ENCODE peak calls at places on chromosomes 4 and X, in eight cellular contexts. M is suprapubic skin, T is A673, E is AG04450, B is body of pancreas, S is fibroblast of villous mesenchyme, U is lower lobe of right lung, F is adipocyte. Y is an unnamed sample.

GRCh38 chrX:115452256-115452655 is 108.7 kb upstream of the PLS3 start:
- DNase-seq in B (no peak), F (peak; percentile 13), U (no peak), M (no peak), S (peak; percentile 11), T (no peak), E (no peak), Y (no peak)

GRCh38 chr4:42152507-42153504 is at the start of gene BEND4:
- DNase-seq in E (no peak), U (no peak), M (no peak), B (no peak), F (peak; percentile 1), S (no peak), T (no peak), Y (no peak)

GRCh38 chrX:155632424-155633100 is 19.8 kb upstream of the TMLHE start:
- DNase-seq in T (no peak), F (peak; percentile 7), M (no peak), U (no peak), B (no peak), E (no peak), S (peak; percentile 34), Y (no peak)

GRCh38 chrX:107676559-107677378 is 48.5 kb downstream of the PRPS1 start:
- DNase-seq in M (peak; percentile 92), S (peak; percentile 98), F (peak; percentile 94), E (peak; percentile 50), T (peak; percentile 69), U (peak; percentile 93), B (peak; percentile 80), Y (no peak)

GRCh38 chrX:20487227-20487626 is 220.5 kb upstream of the RPS6KA3 start:
- DNase-seq in M (no peak), F (peak; percentile 46), T (peak; percentile 6), E (no peak), B (no peak), U (no peak), S (no peak), Y (no peak)

GRCh38 chr4:90027565-90027964 is 99.6 kb upstream of the CCSER1 start:
- DNase-seq in M (no peak), T (no peak), S (no peak), B (no peak), F (no peak), E (no peak), U (no peak), Y (no peak)

GRCh38 chr4:163558539-163559044 is 64.1 kb downstream of the TMA16 start:
- DNase-seq in F (no peak), S (peak; percentile 33), E (no peak), M (peak; percentile 59), U (peak; percentile 54), T (no peak), B (no peak), Y (no peak)

GRCh38 chr4:113113151-113113550 is 63.7 kb downstream of the ANK2 start:
- DNase-seq in F (no peak), B (no peak), E (no peak), S (no peak), U (no peak), T (no peak), M (no peak), Y (no peak)

GRCh38 chr4:159155119-159155518 is 52.2 kb downstream of the RAPGEF2 start:
- DNase-seq in E (no peak), B (no peak), F (no peak), M (no peak), T (no peak), U (no peak), S (no peak), Y (no peak)

GRCh38 chr4:115154826-115155225 is 41.4 kb upstream of the NDST4 start:
- DNase-seq in T (peak; percentile 63), M (no peak), U (no peak), B (no peak), S (no peak), E (no peak), F (peak; percentile 57), Y (no peak)

GRCh38 chrX:69130448-69130847 is 34.8 kb downstream of the PJA1 start:
- DNase-seq in M (no peak), U (no peak), F (no peak), B (no peak), E (no peak), S (no peak), T (peak; percentile 55), Y (no peak)

GRCh38 chr4:76896048-76896447 is 1.9 kb downstream of the SOWAHB start:
- DNase-seq in M (no peak), S (no peak), U (no peak), B (no peak), E (no peak), T (no peak), F (no peak), Y (no peak)

GRCh38 chr4:16337936-16338335 is 111.7 kb upstream of the TAPT1 start:
- DNase-seq in S (no peak), B (no peak), T (no peak), U (no peak), M (no peak), E (no peak), F (peak; percentile 1), Y (peak; percentile 92)

GRCh38 chrX:139044680-139045079 is 333.2 kb upstream of the FGF13 start:
- DNase-seq in S (no peak), B (no peak), F (no peak), U (no peak), T (no peak), E (no peak), M (peak; percentile 36), Y (no peak)

GRCh38 chrX:153938226-153938786 is 3.5 kb upstream of the NAA10 start:
- DNase-seq in E (no peak), S (no peak), T (no peak), U (no peak), F (no peak), M (no peak), B (no peak), Y (no peak)

GRCh38 chr4:148573284-148573683 is 131.1 kb upstream of the NR3C2 start:
- DNase-seq in M (no peak), U (no peak), F (no peak), S (no peak), E (no peak), B (no peak), T (no peak), Y (no peak)
- H3K4me3 ChIP-seq in M (no peak overlapping the region), U (no peak overlapping the region), F (no peak overlapping the region), S (no peak overlapping the region), E (no peak overlapping the region), B (no peak overlapping the region), T (no peak overlapping the region), Y (no peak overlapping the region)

GRCh38 chr4:151231915-151232595 is 44.9 kb upstream of the PRSS48 start:
- DNase-seq in T (no peak), U (no peak), E (no peak), F (no peak), B (no peak), M (no peak), S (peak; percentile 38), Y (no peak)

GRCh38 chr4:151233600-151233999 is 43.4 kb upstream of the PRSS48 start:
- DNase-seq in U (no peak), B (no peak), S (no peak), T (no peak), E (no peak), M (no peak), F (no peak), Y (no peak)

GRCh38 chr4:151238477-151238876 is 38.5 kb upstream of the PRSS48 start:
- DNase-seq in F (peak; percentile 29), U (no peak), B (no peak), S (no peak), M (no peak), T (no peak), E (no peak), Y (peak; percentile 22)

GRCh38 chr4:151239608-151240007 is 37.4 kb upstream of the PRSS48 start:
- DNase-seq in M (no peak), U (no peak), S (no peak), T (no peak), F (no peak), E (no peak), B (no peak), Y (no peak)

GRCh38 chr4:151236036-151236435 is 40.9 kb upstream of the PRSS48 start:
- DNase-seq in S (no peak), E (no peak), M (no peak), F (no peak), B (no peak), U (no peak), T (no peak), Y (no peak)
- H3K4me3 ChIP-seq in S (no peak overlapping the region), E (no peak overlapping the region), M (no peak overlapping the region), F (no peak overlapping the region), B (no peak overlapping the region), U (no peak overlapping the region), T (no peak overlapping the region), Y (no peak overlapping the region)

GRCh38 chrX:40006025-40007017 is 91.4 kb downstream of the BCOR start:
- DNase-seq in T (no peak), U (peak; percentile 54), F (peak; percentile 42), S (peak; percentile 21), M (peak; percentile 61), B (peak; percentile 31), E (no peak), Y (no peak)

GRCh38 chrX:40007136-40007535 is 90.6 kb downstream of the BCOR start:
- DNase-seq in M (no peak), S (no peak), B (no peak), T (no peak), U (no peak), F (no peak), E (no peak), Y (no peak)

GRCh38 chrX:40004916-40005289 is 92.9 kb downstream of the BCOR start:
- DNase-seq in S (no peak), E (no peak), F (no peak), M (no peak), T (no peak), B (no peak), U (no peak), Y (no peak)

GRCh38 chrX:40003982-40004535 is 93.7 kb downstream of the BCOR start:
- DNase-seq in M (no peak), E (no peak), U (no peak), S (no peak), B (no peak), F (no peak), T (no peak), Y (no peak)

DNA sequence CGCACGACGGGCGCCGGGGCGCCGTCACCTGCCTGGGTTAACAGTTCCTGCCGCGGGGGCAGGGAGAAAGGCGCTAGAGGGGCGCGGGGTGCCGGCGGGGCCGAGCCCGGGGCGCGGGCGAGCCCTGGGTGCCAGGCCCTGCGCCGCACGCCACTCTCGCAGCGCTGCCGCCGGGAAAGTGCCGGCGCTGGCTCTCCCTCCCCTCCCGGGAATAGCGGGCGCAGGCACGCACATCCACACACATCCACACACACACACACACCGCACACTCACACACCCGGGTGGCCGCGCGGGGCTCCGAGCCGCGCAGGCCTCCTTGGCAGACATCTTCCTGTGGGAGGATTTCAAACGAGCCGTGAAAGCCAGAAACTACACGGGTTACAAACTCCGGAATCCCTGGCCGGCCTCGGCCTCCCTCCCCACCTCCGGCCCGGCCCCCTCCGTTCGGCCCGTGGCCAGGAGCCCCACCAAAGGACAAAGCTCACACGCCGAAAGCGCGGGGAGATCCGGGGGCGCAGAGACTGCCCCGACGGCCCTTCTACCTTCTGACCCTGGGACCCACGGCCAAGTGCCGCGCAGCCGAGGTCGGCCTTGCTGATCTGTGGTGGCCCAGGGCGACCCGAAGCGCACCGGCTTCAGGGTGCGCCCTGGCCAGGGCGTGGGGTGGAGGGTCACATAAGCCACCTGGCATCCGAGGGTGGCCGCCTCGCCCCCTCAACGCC is 92.3 kb downstream of the BCOR start:
- DNase-seq in M (no peak), E (no peak), F (no peak), U (no peak), T (no peak), S (no peak), B (no peak), Y (no peak)
- H3K4me3 ChIP-seq in M (peak overlapping the region; percentile 26), E (no peak overlapping the region), F (no peak overlapping the region), U (peak overlapping the region; percentile 11), T (no peak overlapping the region), S (no peak overlapping the region), B (no peak overlapping the region), Y (no peak overlapping the region)

GRCh38 chr4:80335226-80335553 is 340 bp upstream of the CFAP299 start:
- DNase-seq in E (no peak), M (no peak), S (no peak), U (no peak), B (no peak), F (no peak), T (no peak), Y (no peak)
- H3K4me3 ChIP-seq in E (peak overlapping the region; percentile 82), M (peak overlapping the region; percentile 58), S (peak overlapping the region; percentile 62), U (peak overlapping the region; percentile 64), B (no peak overlapping the region), F (peak overlapping the region; percentile 91), T (no peak overlapping the region), Y (peak overlapping the region; percentile 83)